ENCODE peak calls at places on chromosomes 5 and 9, in five cellular contexts. O is cerebellar cortex; Q is epithelial cell of esophagus; S is HFFc6; F is effector CD4-positive, alpha-beta T cell. T is an unnamed sample.
A peak's percentile ranks its signal among the peaks of the same experiment; 100 is the strongest.

GRCh38 chr9:107489687-107490605 is at the start of gene KLF4:
- DNase-seq in F (peak; percentile 18), O (peak; percentile 50), Q (peak; percentile 96), S (peak; percentile 79), T (peak; percentile 82)

GRCh38 chr5:80752427-80752826 is 97.6 kb upstream of the DHFR start:
- DNase-seq in F (no peak), O (no peak), S (no peak), Q (no peak), T (no peak)

GRCh38 chr5:119453045-119453383 is 717 bp downstream of the HSD17B4 start:
- DNase-seq in O (peak; percentile 50), F (no peak), Q (peak; percentile 20), S (no peak), T (peak; percentile 18)

GRCh38 chr5:177434437-177434836 is 8.0 kb downstream of the GRK6 start:
- DNase-seq in S (no peak), Q (no peak), O (no peak), F (peak; percentile 49), T (peak; percentile 54)

GRCh38 chr9:78539904-78540303 is 243.0 kb downstream of the PSAT1 start:
- DNase-seq in Q (no peak), S (peak; percentile 93), F (no peak), O (no peak), T (peak; percentile 97)

GRCh38 chr9:27212191-27212590 is 84.8 kb downstream of the EQTN start:
- DNase-seq in Q (peak; percentile 84), S (peak; percentile 46), O (no peak), F (no peak), T (no peak)

GRCh38 chr9:121699271-121700164 is 48.1 kb downstream of the DAB2IP start:
- DNase-seq in S (peak; percentile 25), O (no peak), Q (peak; percentile 50), F (no peak), T (peak; percentile 50)

GRCh38 chr9:32260481-32260880 is 124.0 kb upstream of the ACO1 start:
- DNase-seq in Q (no peak), F (no peak), O (no peak), S (no peak), T (no peak)

GRCh38 chr9:109966643-109967368 is 186.8 kb downstream of the PALM2AKAP2 start:
- DNase-seq in O (no peak), S (no peak), Q (no peak), F (no peak), T (no peak)

GRCh38 chr5:116626945-116627679 is 52.5 kb upstream of the SEMA6A start:
- DNase-seq in O (no peak), S (no peak), Q (no peak), F (no peak), T (no peak)

GRCh38 chr5:5103249-5103648 is 36.9 kb upstream of the ADAMTS16 start:
- DNase-seq in O (no peak), F (no peak), Q (no peak), S (no peak), T (peak; percentile 65)

GRCh38 chr9:36845844-36846243 is 188.2 kb downstream of the PAX5 start:
- DNase-seq in S (no peak), O (no peak), F (no peak), Q (no peak), T (no peak)

GRCh38 chr5:163347671-163348070 is 89.7 kb upstream of the CCNG1 start:
- DNase-seq in F (peak; percentile 27), S (peak; percentile 38), O (peak; percentile 84), Q (peak; percentile 70), T (peak; percentile 58)

GRCh38 chr5:4196744-4197646 is 601.4 kb downstream of the IRX1 start:
- DNase-seq in O (no peak), Q (no peak), S (no peak), F (no peak), T (no peak)

GRCh38 chr9:133273098-133273497 is 1.9 kb downstream of the ABO start:
- DNase-seq in F (no peak), Q (no peak), S (no peak), O (no peak), T (no peak)

GRCh38 chr5:95942414-95942813 is 19.2 kb downstream of the ELL2 start:
- DNase-seq in O (no peak), S (no peak), Q (no peak), F (no peak), T (no peak)

GRCh38 chr5:163682226-163682625 is 176.8 kb downstream of the MAT2B start:
- DNase-seq in O (no peak), S (no peak), Q (peak; percentile 41), F (no peak), T (peak; percentile 6)

GRCh38 chr5:149656576-149657182 is 73.4 kb upstream of the PPARGC1B start:
- DNase-seq in F (no peak), Q (peak; percentile 59), S (no peak), O (no peak), T (peak; percentile 40)

GRCh38 chr9:131397100-131397790 is 3.4 kb downstream of the PRRC2B start:
- DNase-seq in O (no peak), Q (peak; percentile 73), S (no peak), F (no peak), T (no peak)

GRCh38 chr5:171850354-171850947 is 64.8 kb downstream of the SMIM23 start:
- DNase-seq in Q (peak; percentile 18), F (no peak), O (peak; percentile 23), S (no peak), T (peak; percentile 14)

GRCh38 chr5:143118222-143118621 is 285.3 kb downstream of the NR3C1 start:
- DNase-seq in Q (peak; percentile 14), F (no peak), S (no peak), O (no peak), T (no peak)

T was measured in A172.